ENCODE peak calls at places on chromosome 22, in seven cellular contexts. P is prostate gland, C is heart right ventricle, R is heart left ventricle, K is esophagus muscularis mucosa, Y is WERI-Rb-1, E is uterus. H is an unnamed sample.

GRCh38 chr22:41598891-41599635 is 9.4 kb upstream of the PMM1 start:
- DNase-seq in Y (no peak), R (no peak), K (no peak), C (no peak), E (no peak), P (no peak), H (no peak)

GRCh38 chr22:30016596-30016995 is 63.7 kb upstream of the HORMAD2 start:
- DNase-seq in K (no peak), Y (no peak), C (no peak), E (no peak), P (no peak), R (no peak), H (no peak)

GRCh38 chr22:45077286-45077685 is 67.5 kb upstream of the PHF21B start:
- DNase-seq in C (no peak), E (no peak), P (no peak), K (no peak), R (no peak), Y (peak), H (no peak)

GRCh38 chr22:47605441-47605840 is 843.0 kb downstream of the TBC1D22A start:
- DNase-seq in K (no peak), C (no peak), Y (no peak), R (no peak), E (no peak), P (no peak), H (no peak)

GRCh38 chr22:24076091-24076867 is 65.2 kb downstream of the CABIN1 start:
- DNase-seq in E (no peak), P (no peak), Y (no peak), C (no peak), R (no peak), K (no peak), H (no peak)

GRCh38 chr22:39388261-39389011 is 11.1 kb upstream of the TAB1 start:
- DNase-seq in Y (peak), K (peak), C (peak), E (peak), R (peak), P (peak), H (no peak)

GRCh38 chr22:31652911-31653684 is 8.9 kb downstream of the PISD start:
- DNase-seq in E (no peak), K (no peak), R (no peak), C (no peak), Y (no peak), P (no peak), H (no peak)

GRCh38 chr22:44620841-44621382 is 81.1 kb upstream of the PRR5 start:
- DNase-seq in K (no peak), C (no peak), R (no peak), P (no peak), Y (peak), E (no peak), H (no peak)

GRCh38 chr22:48053973-48054372 is 1291.5 kb downstream of the TBC1D22A start:
- DNase-seq in K (no peak), Y (no peak), R (no peak), E (no peak), P (no peak), C (no peak), H (no peak)

GRCh38 chr22:17655289-17655688 is 16.7 kb downstream of the BCL2L13 start:
- DNase-seq in R (no peak), P (no peak), E (no peak), C (no peak), Y (no peak), K (no peak), H (no peak)

GRCh38 chr22:28810839-28811491 is 10.6 kb upstream of the XBP1 start:
- DNase-seq in Y (no peak), E (peak), C (peak), R (no peak), K (no peak), P (no peak), H (no peak)

GRCh38 chr22:24390156-24390555 is 37.2 kb upstream of the ADORA2A start:
- DNase-seq in K (no peak), C (no peak), R (no peak), E (no peak), P (no peak), Y (no peak), H (no peak)

GRCh38 chr22:28299760-28300159 is 379.9 kb downstream of the TTC28 start:
- DNase-seq in K (no peak), E (peak), P (no peak), C (peak), R (peak), Y (no peak), H (no peak)

GRCh38 chr22:29816980-29817379 is 21.1 kb downstream of the ASCC2 start:
- DNase-seq in P (peak), E (no peak), C (no peak), K (no peak), Y (no peak), R (no peak), H (no peak)

GRCh38 chr22:24536089-24536488 is 18.8 kb downstream of the GUCD1 start:
- DNase-seq in E (no peak), Y (no peak), P (no peak), C (no peak), K (no peak), R (no peak), H (no peak)

DNA sequence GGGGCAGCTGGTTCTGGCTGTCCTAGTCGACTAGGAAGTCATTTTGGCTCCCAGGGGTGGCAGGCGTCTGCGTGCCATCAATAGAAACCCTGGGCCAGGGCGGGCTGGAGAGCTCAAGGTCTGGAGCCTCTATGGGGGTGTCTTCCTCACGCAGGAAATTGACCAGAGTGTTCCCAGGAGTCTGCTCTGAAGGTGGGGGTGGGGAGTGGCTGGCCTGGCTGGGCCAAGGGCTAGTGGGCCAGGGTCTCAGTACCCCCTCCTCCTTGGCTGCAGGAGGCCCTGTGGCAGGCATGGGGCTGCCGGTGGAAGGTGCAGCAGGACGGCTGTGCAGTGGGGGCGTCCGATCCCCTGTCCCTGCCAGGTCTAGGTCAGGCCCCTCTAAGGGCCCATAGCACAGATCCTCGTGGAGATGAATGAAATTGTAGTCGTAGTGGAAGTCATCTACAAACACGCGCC is 64.6 kb downstream of the ARFGAP3 start:
- DNase-seq in P (no peak), E (no peak), Y (no peak), R (no peak), C (no peak), K (no peak), H (no peak)
- H3K27ac ChIP-seq in P (peak), E (no peak), Y (peak), R (peak), C (peak), K (peak), H (no peak)

DNA sequence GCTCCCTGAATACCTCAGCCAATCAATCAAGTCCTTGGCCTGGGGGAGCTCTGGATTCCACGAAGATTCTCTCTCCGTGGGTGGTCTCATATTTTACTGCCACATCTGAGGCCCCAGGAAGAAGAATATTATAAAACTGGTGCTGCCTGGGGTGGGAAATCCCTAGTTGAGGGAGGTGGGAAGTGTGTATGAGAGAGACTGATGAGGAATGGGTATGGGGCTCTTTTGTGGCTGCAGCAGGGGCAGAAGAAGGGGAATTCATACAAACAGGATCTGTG is 71.5 kb downstream of the SYN3 start:
- DNase-seq in Y (no peak), R (no peak), P (no peak), K (no peak), C (no peak), E (no peak), H (no peak)
- H3K27ac ChIP-seq in Y (no peak), R (no peak), P (peak), K (no peak), C (no peak), E (no peak), H (no peak)

DNA sequence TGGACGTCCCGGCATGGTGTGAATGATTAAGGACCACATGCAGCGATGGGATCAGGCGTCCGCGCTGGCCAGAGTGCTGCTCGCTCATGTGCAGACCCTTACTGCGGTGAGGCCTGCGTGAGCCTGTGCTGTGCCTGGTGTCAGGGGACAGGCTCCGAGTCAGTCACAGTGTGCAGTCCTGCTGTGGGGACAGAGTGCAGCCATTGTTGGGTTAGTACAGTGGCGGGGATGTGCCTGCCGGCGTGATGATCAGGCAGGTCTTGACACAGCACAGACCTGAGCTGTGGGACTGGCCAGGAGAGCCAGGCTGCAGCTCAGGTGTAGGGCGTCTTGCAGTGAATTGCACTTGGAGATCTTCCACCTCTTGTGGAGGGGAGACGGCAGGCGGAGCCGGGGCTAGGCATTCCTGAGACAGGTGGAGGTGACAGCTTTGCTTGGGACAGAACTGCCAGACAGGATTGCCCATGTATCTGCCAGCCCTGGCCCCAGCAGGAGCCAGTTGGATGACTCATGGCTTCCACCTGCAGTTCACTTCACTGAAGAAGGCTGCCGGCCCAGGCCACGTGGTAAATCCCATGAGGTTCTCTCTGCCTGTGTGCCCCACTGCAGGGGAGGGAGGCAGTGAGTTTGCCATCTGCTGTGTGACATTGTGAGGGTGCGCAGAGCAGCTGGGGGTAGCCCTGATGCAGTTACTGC is 17.3 kb downstream of the TRMU start:
- DNase-seq in R (peak), E (no peak), P (peak), Y (peak), C (peak), K (no peak), H (no peak)
- H3K27ac ChIP-seq in R (peak), E (no peak), P (no peak), Y (no peak), C (no peak), K (no peak), H (no peak)

DNA sequence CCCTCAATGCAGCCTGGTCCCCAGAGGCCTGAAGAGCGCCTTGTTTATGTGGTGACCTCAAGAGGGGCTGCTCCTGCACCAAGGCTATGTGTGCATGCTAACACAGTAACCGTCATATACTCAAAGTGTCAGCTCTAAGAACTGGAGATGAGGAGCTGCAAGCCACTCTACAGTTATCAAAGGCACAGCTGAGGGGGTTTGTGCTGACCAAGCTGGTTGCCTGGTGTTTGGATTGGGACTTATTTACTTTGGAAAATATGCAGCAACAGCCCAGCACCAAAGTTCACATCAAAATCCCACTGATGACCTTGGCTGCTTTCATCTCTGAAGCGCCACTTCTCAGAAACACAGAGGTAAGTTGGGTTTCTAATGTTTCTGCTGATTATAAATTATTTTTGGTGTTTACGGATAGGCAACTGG is at the start of gene SERPIND1:
- DNase-seq in C (no peak), R (no peak), P (no peak), Y (no peak), E (no peak), K (no peak), H (no peak)
- H3K27ac ChIP-seq in C (no peak), R (no peak), P (no peak), Y (no peak), E (peak), K (no peak), H (no peak)

DNA sequence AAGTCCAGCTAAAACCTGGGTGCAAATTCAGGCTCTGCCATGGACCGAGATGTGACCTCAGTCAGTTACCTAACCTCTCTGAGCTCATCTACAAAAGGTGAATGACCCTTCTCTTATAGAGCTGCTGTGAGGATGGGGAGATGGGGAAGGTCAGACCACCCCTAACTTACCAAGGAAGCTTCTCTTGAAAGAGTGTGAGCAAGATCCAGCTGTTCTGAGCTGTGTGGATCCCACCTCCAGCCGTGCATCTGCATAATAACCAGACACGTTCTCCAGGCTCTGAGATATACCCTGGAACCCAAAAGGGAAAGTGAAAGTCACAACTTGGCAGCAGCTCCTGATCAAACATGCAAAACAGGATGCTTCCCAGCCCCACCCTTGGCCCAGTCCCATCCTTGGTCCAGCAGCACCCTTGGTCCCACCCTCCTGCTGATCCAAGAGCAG is at the start of gene APOL3:
- DNase-seq in P (peak), Y (no peak), C (peak), E (peak), R (peak), K (peak), H (no peak)
- H3K27ac ChIP-seq in P (peak), Y (no peak), C (peak), E (peak), R (peak), K (peak), H (peak)

GRCh38 chr22:49814856-49815255 is 12.8 kb downstream of the BRD1 start:
- DNase-seq in K (no peak), P (no peak), C (no peak), R (no peak), E (no peak), Y (no peak), H (no peak)
- H3K27ac ChIP-seq in K (no peak), P (no peak), C (no peak), R (no peak), E (no peak), Y (no peak), H (no peak)